ENCODE peak calls at places on chromosomes 4 and X, in seven cellular contexts. One of them, this sample, is unnamed.
A peak's percentile ranks its signal among the peaks of the same experiment; 100 is the strongest.

GRCh38 chrX:71366674-71367256 is 608 bp downstream of the TAF1 start:
- DNase-seq in T-cell: no peak
- DNase-seq in left lung: peak; percentile 37
- DNase-seq in activated gamma-delta T cell: peak; percentile 14
- DNase-seq in GM04504: no peak
- DNase-seq in dorsolateral prefrontal cortex: peak; percentile 43
- DNase-seq in endothelial cell of umbilical vein: peak; percentile 40
- DNase-seq in this sample: peak; percentile 8

GRCh38 chr4:128604840-128605239 is 204.7 kb upstream of the JADE1 start:
- DNase-seq in T-cell: no peak
- DNase-seq in left lung: no peak
- DNase-seq in activated gamma-delta T cell: no peak
- DNase-seq in GM04504: no peak
- DNase-seq in dorsolateral prefrontal cortex: no peak
- DNase-seq in endothelial cell of umbilical vein: no peak
- DNase-seq in this sample: peak; percentile 80

GRCh38 chrX:19554786-19555185 is 39.5 kb upstream of the MAP3K15 start:
- DNase-seq in T-cell: no peak
- DNase-seq in left lung: no peak
- DNase-seq in activated gamma-delta T cell: no peak
- DNase-seq in GM04504: peak; percentile 42
- DNase-seq in dorsolateral prefrontal cortex: no peak
- DNase-seq in endothelial cell of umbilical vein: no peak
- DNase-seq in this sample: peak; percentile 76

GRCh38 chrX:50967734-50968133 is 57.2 kb downstream of the BMP15 start:
- DNase-seq in T-cell: no peak
- DNase-seq in left lung: no peak
- DNase-seq in activated gamma-delta T cell: no peak
- DNase-seq in GM04504: no peak
- DNase-seq in dorsolateral prefrontal cortex: no peak
- DNase-seq in endothelial cell of umbilical vein: no peak
- DNase-seq in this sample: peak; percentile 3

GRCh38 chrX:101429934-101430333 is 21.9 kb downstream of the HNRNPH2 start:
- DNase-seq in T-cell: no peak
- DNase-seq in left lung: no peak
- DNase-seq in activated gamma-delta T cell: no peak
- DNase-seq in GM04504: no peak
- DNase-seq in dorsolateral prefrontal cortex: no peak
- DNase-seq in endothelial cell of umbilical vein: no peak
- DNase-seq in this sample: peak; percentile 78

GRCh38 chr4:76013540-76013939 is 6.2 kb upstream of the CXCL9 start:
- DNase-seq in T-cell: no peak
- DNase-seq in left lung: no peak
- DNase-seq in activated gamma-delta T cell: no peak
- DNase-seq in GM04504: no peak
- DNase-seq in dorsolateral prefrontal cortex: no peak
- DNase-seq in endothelial cell of umbilical vein: no peak
- DNase-seq in this sample: no peak

GRCh38 chrX:126551725-126552312 is 795 bp downstream of the DCAF12L1 start:
- DNase-seq in T-cell: no peak
- DNase-seq in left lung: no peak
- DNase-seq in activated gamma-delta T cell: peak; percentile 8
- DNase-seq in GM04504: no peak
- DNase-seq in dorsolateral prefrontal cortex: no peak
- DNase-seq in endothelial cell of umbilical vein: no peak
- DNase-seq in this sample: no peak

GRCh38 chrX:30888526-30889146 is 418 bp downstream of the TAB3 start:
- DNase-seq in T-cell: peak; percentile 3
- DNase-seq in left lung: peak; percentile 34
- DNase-seq in activated gamma-delta T cell: peak; percentile 53
- DNase-seq in GM04504: no peak
- DNase-seq in dorsolateral prefrontal cortex: no peak
- DNase-seq in endothelial cell of umbilical vein: peak; percentile 18
- DNase-seq in this sample: no peak

GRCh38 chrX:37824491-37825224 is 22.7 kb downstream of the DYNLT3 start:
- DNase-seq in T-cell: no peak
- DNase-seq in left lung: no peak
- DNase-seq in activated gamma-delta T cell: no peak
- DNase-seq in GM04504: no peak
- DNase-seq in dorsolateral prefrontal cortex: no peak
- DNase-seq in endothelial cell of umbilical vein: no peak
- DNase-seq in this sample: no peak

GRCh38 chr4:92071587-92071986 is 232.2 kb upstream of the GRID2 start:
- DNase-seq in T-cell: no peak
- DNase-seq in left lung: no peak
- DNase-seq in activated gamma-delta T cell: no peak
- DNase-seq in GM04504: no peak
- DNase-seq in dorsolateral prefrontal cortex: no peak
- DNase-seq in endothelial cell of umbilical vein: no peak
- DNase-seq in this sample: no peak

This sample was measured in amniotic epithelial cell.